ENCODE peak calls at places on chromosomes 2 and 18, in nine cellular contexts. P is cardiac muscle cell, Q is tibial nerve, C is ascending aorta, V is fibroblast of mammary gland, Y is pancreas, A is K562, E is bronchial epithelial cell, U is AG04449. W is an unnamed sample.
A peak's percentile ranks its signal among the peaks of the same experiment; 100 is the strongest.

GRCh38 chr2:238947920-238948710 is 100.2 kb downstream of the TWIST2 start:
- DNase-seq in C (peak; percentile 63), A (no peak), E (peak; percentile 98), Q (peak; percentile 37), P (peak; percentile 62), Y (peak; percentile 10), V (peak; percentile 98), U (no peak), W (no peak)

GRCh38 chr18:25832008-25832604 is 258.3 kb downstream of the SS18 start:
- DNase-seq in P (peak; percentile 74), Y (peak; percentile 24), V (peak; percentile 68), Q (peak; percentile 38), U (no peak), C (no peak), E (peak; percentile 3), A (peak; percentile 65), W (no peak)

GRCh38 chr2:64792995-64793639 is 139.4 kb upstream of the SERTAD2 start:
- DNase-seq in Q (no peak), C (no peak), P (no peak), E (peak; percentile 49), A (no peak), U (no peak), V (peak; percentile 31), Y (no peak), W (no peak)

GRCh38 chr2:101106453-101107181 is 44.6 kb downstream of the TBC1D8 start:
- DNase-seq in U (no peak), Y (no peak), A (no peak), Q (no peak), C (no peak), E (no peak), P (no peak), V (no peak), W (no peak)

GRCh38 chr18:24054130-24054529 is 39.6 kb downstream of the TTC39C start:
- DNase-seq in Y (no peak), Q (no peak), E (peak; percentile 68), C (no peak), A (no peak), V (peak; percentile 74), P (peak; percentile 47), U (no peak), W (no peak)

GRCh38 chr2:140643761-140644187 is 1487.0 kb downstream of the LRP1B start:
- DNase-seq in A (no peak), C (no peak), E (peak; percentile 23), Y (no peak), U (no peak), P (peak; percentile 63), Q (no peak), V (peak; percentile 57), W (no peak)

GRCh38 chr2:3175568-3175955 is 202.1 kb downstream of the EIPR1 start:
- DNase-seq in A (no peak), Q (no peak), Y (no peak), P (no peak), U (no peak), V (no peak), C (no peak), E (no peak), W (no peak)

GRCh38 chr18:22465859-22466602 is 48.3 kb upstream of the CTAGE1 start:
- DNase-seq in Y (peak; percentile 41), V (peak; percentile 96), A (peak; percentile 87), U (peak; percentile 84), E (peak; percentile 97), Q (no peak), P (peak; percentile 94), C (peak; percentile 88), W (no peak)

GRCh38 chr2:158907926-158908462 is 60.4 kb upstream of the TANC1 start:
- DNase-seq in E (no peak), U (no peak), P (no peak), Q (no peak), V (no peak), C (no peak), Y (no peak), A (no peak), W (no peak)

GRCh38 chr2:228048838-228049490 is 132.5 kb downstream of the SPHKAP start:
- DNase-seq in Q (no peak), U (no peak), P (peak; percentile 74), E (peak; percentile 98), Y (no peak), A (peak; percentile 0), C (no peak), V (peak; percentile 67), W (no peak)
- TF ChIP-seq CTCF in Q (peak; percentile 10), U (peak; percentile 21), P (peak; percentile 73), E (peak; percentile 59), Y (peak; percentile 35), A (peak; percentile 16), C (peak; percentile 17), V (peak; percentile 72), W (peak; percentile 58)

GRCh38 chr18:57915848-57916596 is 112.9 kb upstream of the ATP8B1 start:
- DNase-seq in Q (no peak), C (no peak), U (no peak), A (peak; percentile 11), V (no peak), E (no peak), Y (no peak), P (peak; percentile 62), W (no peak)
- TF ChIP-seq CTCF in Q (no peak), C (no peak), U (no peak), A (no peak), V (no peak), E (no peak), Y (no peak), P (no peak), W (no peak)

GRCh38 chr2:43190305-43191052 is 35.9 kb downstream of the ZFP36L2 start:
- DNase-seq in U (no peak), Q (no peak), V (no peak), A (peak; percentile 92), E (no peak), P (no peak), Y (no peak), C (no peak), W (no peak)

GRCh38 chr2:43193996-43194869 is 32.2 kb downstream of the ZFP36L2 start:
- DNase-seq in C (no peak), P (no peak), E (no peak), U (no peak), V (no peak), Y (peak; percentile 84), A (no peak), Q (no peak), W (no peak)

GRCh38 chr2:43193652-43193995 is 32.8 kb downstream of the ZFP36L2 start:
- DNase-seq in C (no peak), Y (no peak), E (no peak), U (no peak), P (no peak), A (no peak), V (no peak), Q (no peak), W (no peak)

GRCh38 chr2:43192939-43193651 is 33.3 kb downstream of the ZFP36L2 start:
- DNase-seq in U (no peak), P (no peak), E (no peak), Y (no peak), C (no peak), A (no peak), V (no peak), Q (no peak), W (no peak)

DNA sequence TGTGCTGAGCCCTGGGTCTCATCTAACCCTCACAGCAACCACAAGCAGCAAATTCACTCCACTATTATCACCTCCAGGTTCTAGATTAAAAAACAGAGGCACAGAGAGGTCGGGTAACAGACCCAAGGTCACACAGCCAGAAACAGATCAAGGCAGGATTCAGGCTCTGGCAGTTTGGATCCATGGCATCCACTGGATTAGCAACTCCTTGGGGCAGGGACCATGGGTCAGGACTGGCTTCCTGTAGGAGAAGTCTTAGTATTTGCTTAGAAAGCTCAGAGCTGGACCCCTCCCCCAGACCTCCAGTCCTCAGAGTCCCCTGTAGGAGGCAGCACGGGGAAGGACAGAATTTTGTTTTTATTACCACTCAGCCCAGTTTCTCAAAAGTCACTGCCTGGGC is 34.4 kb downstream of the ZFP36L2 start:
- DNase-seq in Q (no peak), U (no peak), V (no peak), C (no peak), A (no peak), Y (no peak), E (no peak), P (no peak), W (no peak)
- TF ChIP-seq CTCF in Q (no peak), U (no peak), V (peak; percentile 43), C (no peak), A (peak; percentile 37), Y (no peak), E (peak; percentile 8), P (peak; percentile 31), W (no peak)

DNA sequence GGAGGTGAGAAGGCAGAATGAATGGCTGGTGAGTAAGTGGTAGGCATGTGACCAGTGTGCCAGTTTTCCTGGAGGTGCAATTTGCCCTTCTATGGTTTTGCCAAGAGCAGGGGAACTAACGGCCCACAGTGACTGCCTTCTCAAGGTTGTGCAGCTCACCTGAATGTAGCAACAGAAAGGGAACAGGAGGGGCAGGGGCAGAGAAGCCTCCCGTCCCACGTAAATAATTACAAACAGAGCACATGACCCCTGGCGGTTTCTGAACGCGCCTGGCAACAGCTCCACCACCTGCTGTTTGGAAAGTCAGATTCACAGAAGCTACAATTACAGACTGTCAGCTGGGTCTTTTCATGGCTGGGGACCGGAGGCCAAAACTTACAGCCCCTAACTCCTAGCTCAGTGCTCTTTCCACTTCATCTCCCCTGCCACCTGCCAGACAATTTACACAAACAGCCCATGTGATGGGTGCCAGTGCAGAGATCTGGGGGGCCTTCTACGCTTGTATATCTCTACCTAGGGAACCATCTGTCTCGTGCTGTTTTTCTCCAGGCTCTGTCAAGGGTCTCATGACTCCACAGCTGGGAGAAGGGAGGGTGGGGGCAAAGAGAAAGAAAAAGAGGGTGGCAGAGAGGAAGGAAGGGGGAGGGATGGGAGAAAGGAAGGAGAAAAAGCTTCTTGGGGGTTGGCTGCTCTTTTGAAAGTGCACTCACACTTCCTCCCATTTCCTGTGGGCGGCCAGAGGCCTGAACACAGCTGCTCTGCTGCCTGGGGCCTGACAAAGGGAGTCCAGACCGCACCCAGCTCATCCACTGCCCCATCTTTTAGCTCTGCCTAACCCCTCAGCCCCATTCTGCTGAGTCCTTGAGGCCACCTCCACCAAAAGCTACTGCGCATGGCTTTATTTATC is 69.5 kb downstream of the POLR1A start:
- DNase-seq in A (no peak), U (no peak), Q (peak; percentile 53), P (peak; percentile 83), E (peak; percentile 87), C (peak; percentile 83), Y (peak; percentile 90), V (peak; percentile 86), W (no peak)
- TF ChIP-seq CTCF in A (no peak), U (peak; percentile 51), Q (peak; percentile 12), P (peak; percentile 24), E (peak; percentile 62), C (no peak), Y (peak; percentile 15), V (peak; percentile 48), W (no peak)

DNA sequence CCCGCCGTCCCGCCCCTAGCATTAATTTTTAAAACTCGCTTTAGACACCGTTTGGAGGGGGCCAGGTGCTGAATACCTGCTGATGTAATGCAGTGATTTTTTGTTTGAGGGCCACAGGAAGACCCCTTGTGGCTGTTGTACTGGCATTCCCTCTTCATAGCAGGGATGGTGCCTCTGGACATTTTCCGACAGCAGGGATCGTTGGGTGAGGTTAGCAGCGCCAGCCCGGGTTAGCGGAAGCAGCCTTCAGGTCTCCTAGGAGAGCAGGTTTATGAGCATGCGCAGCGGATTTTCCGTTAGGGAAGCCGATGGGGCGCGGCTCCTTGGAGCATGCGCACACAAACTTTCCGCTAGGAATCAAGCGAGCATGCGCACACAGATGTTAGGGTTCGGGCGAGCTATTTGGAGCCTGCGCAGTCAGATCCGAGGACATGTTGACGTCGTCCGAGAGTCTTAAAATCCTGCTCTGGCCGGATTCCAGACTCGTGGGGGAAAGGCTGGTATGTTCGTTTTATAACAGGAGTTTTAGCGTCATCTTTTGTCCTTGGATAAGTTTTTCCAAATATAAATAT is 17.2 kb upstream of the C2orf74 start:
- DNase-seq in Y (peak; percentile 97), E (peak; percentile 97), P (peak; percentile 99), C (peak; percentile 97), V (peak; percentile 97), Q (peak; percentile 90), A (no peak), U (peak; percentile 67), W (peak; percentile 84)
- TF ChIP-seq CTCF in Y (no peak), E (no peak), P (no peak), C (no peak), V (no peak), Q (no peak), A (no peak), U (no peak), W (no peak)